ENCODE peak calls at places on chromosomes 12 and 14, in five cellular contexts. O is left lung; W is CD8-positive, alpha-beta T cell; P is upper lobe of right lung; E is psoas muscle. L is an unnamed sample.

GRCh38 chr12:42978718-42979117 is 389.2 kb upstream of the PRICKLE1 start:
- DNase-seq in P (no peak), W (no peak), O (no peak), E (no peak), L (peak; percentile 31)

GRCh38 chr12:18578191-18578590 is 159.6 kb downstream of the PLCZ1 start:
- DNase-seq in W (no peak), E (no peak), O (no peak), P (no peak), L (no peak)

GRCh38 chr12:115857923-115858322 is 419.6 kb downstream of the MED13L start:
- DNase-seq in O (no peak), E (no peak), W (no peak), P (no peak), L (no peak)

GRCh38 chr12:56581418-56582145 is 48.5 kb downstream of the BAZ2A start:
- DNase-seq in W (no peak), O (no peak), P (no peak), E (no peak), L (no peak)

GRCh38 chr14:70563869-70564268 is 29.1 kb upstream of the ADAM20 start:
- DNase-seq in P (no peak), E (peak; percentile 12), W (no peak), O (no peak), L (no peak)

GRCh38 chr12:94147991-94148840 is at the start of gene PLXNC1:
- DNase-seq in W (peak; percentile 82), E (peak; percentile 55), O (peak; percentile 96), P (peak; percentile 82), L (peak; percentile 24)

GRCh38 chr12:106135781-106136180 is 3.0 kb downstream of the NUAK1 start:
- DNase-seq in O (no peak), E (no peak), P (no peak), W (no peak), L (no peak)

GRCh38 chr12:130433834-130434233 is 96.1 kb downstream of the PIWIL1 start:
- DNase-seq in O (no peak), P (no peak), E (no peak), W (no peak), L (no peak)

GRCh38 chr12:95231190-95231589 is 13.6 kb downstream of the VEZT start:
- DNase-seq in E (no peak), P (no peak), W (no peak), O (no peak), L (no peak)

GRCh38 chr12:70180140-70180539 is 63.1 kb upstream of the CNOT2 start:
- DNase-seq in E (no peak), O (no peak), W (no peak), P (no peak), L (no peak)

GRCh38 chr12:85872497-85873091 is 1.5 kb upstream of the NTS start:
- DNase-seq in W (no peak), P (no peak), E (no peak), O (no peak), L (no peak)

GRCh38 chr14:58730793-58731464 is 93.2 kb downstream of the DACT1 start:
- DNase-seq in E (no peak), O (no peak), W (no peak), P (no peak), L (no peak)

GRCh38 chr12:1130164-1130563 is 139.1 kb downstream of the ERC1 start:
- DNase-seq in W (no peak), P (no peak), O (no peak), E (no peak), L (no peak)

GRCh38 chr12:90262261-90262660 is 553.6 kb upstream of the ATP2B1 start:
- DNase-seq in E (no peak), O (no peak), W (no peak), P (no peak), L (no peak)

GRCh38 chr12:52906049-52906645 is 1.3 kb upstream of the KRT8 start:
- DNase-seq in W (no peak), O (no peak), E (no peak), P (no peak), L (no peak)

GRCh38 chr12:67633708-67634107 is 14.8 kb upstream of the DYRK2 start:
- DNase-seq in E (no peak), O (no peak), P (peak; percentile 66), W (no peak), L (no peak)

GRCh38 chr12:93984005-93984404 is 164.4 kb upstream of the PLXNC1 start:
- DNase-seq in O (no peak), W (no peak), E (no peak), P (no peak), L (no peak)

GRCh38 chr12:46160081-46160980 is 108.5 kb downstream of the SLC38A1 start:
- DNase-seq in P (no peak), W (no peak), E (peak; percentile 18), O (no peak), L (peak; percentile 83)

GRCh38 chr12:64392221-64392620 is 1.7 kb upstream of the C12orf56 start:
- DNase-seq in W (no peak), O (no peak), P (no peak), E (no peak), L (peak; percentile 14)

GRCh38 chr12:131028587-131029338 is 75.1 kb downstream of the ADGRD1 start:
- DNase-seq in O (peak; percentile 79), P (peak; percentile 80), E (no peak), W (no peak), L (no peak)

GRCh38 chr12:49968431-49968830 is 4.3 kb upstream of the AQP6 start:
- DNase-seq in E (no peak), W (no peak), P (no peak), O (no peak), L (no peak)

GRCh38 chr14:104321151-104322130 is 183.1 kb downstream of the KIF26A start:
- DNase-seq in W (no peak), O (peak; percentile 72), E (no peak), P (no peak), L (peak; percentile 9)

GRCh38 chr12:69583203-69583602 is 2.1 kb upstream of the CCT2 start:
- DNase-seq in O (no peak), W (no peak), P (no peak), E (no peak), L (no peak)

GRCh38 chr14:57889245-57889644 is 23.4 kb upstream of the SLC35F4 start:
- DNase-seq in E (no peak), O (peak; percentile 75), P (peak; percentile 78), W (no peak), L (no peak)

GRCh38 chr12:49809369-49810158 is 18.6 kb downstream of the NCKAP5L start:
- DNase-seq in P (no peak), E (peak; percentile 47), O (no peak), W (no peak), L (no peak)

GRCh38 chr12:117114784-117115183 is 15.6 kb upstream of the TESC start:
- DNase-seq in W (no peak), P (peak; percentile 47), O (no peak), E (no peak), L (no peak)

GRCh38 chr12:92075425-92075891 is 70.2 kb downstream of the BTG1 start:
- DNase-seq in P (no peak), E (no peak), O (no peak), W (no peak), L (no peak)
- H3K4me1 ChIP-seq in P (peaks cover 45% of the 10 kb centered on the region), E (no peaks in the 10 kb centered on the region), O (peaks cover 49% of the 10 kb centered on the region), W (peaks cover 31% of the 10 kb centered on the region), L (peaks cover 3% of the 10 kb centered on the region)

GRCh38 chr12:121352053-121353018 is at the start of gene ANAPC5:
- DNase-seq in W (peak; percentile 91), E (peak; percentile 94), P (peak; percentile 95), O (peak; percentile 93), L (peak; percentile 96)
- TF ChIP-seq CTCF in W (no peak), E (no peak), P (peak; percentile 5), O (no peak), L (peak; percentile 16)

GRCh38 chr12:109714913-109715244 is 1.3 kb downstream of the FAM222A start:
- DNase-seq in P (no peak), O (no peak), E (no peak), W (no peak), L (no peak)
- H3K4me3 ChIP-seq in P (peak overlapping the region; percentile 65), O (peak overlapping the region; percentile 53), E (peak overlapping the region; percentile 76), W (peak overlapping the region; percentile 54), L (peak overlapping the region; percentile 99)

DNA sequence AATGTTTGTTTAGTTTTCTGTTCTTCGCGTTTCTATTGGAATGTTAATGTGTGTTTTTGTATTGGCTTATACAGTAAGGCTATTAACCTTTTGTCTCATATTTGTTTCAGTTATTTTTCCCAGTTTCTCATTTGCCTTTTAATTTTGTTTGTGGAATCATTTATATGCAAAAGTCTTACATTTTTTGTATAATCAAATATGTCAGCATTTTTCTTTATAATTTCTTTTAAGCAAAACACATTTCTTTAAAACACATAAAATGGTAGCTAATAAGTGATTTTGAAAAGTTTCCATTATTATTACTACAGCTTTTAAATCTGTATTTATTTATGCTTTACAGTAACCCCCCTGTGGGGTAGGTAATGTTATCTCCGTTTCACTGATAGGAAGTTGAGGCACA is 433.8 kb downstream of the RAD51B start:
- DNase-seq in P (no peak), O (no peak), E (no peak), W (no peak), L (no peak)
- H3K4me1 ChIP-seq in P (peaks cover 40% of the 10 kb centered on the region), O (peaks cover 33% of the 10 kb centered on the region), E (peaks cover 28% of the 10 kb centered on the region), W (peaks cover 27% of the 10 kb centered on the region), L (peaks cover 3% of the 10 kb centered on the region)

GRCh38 chr14:22865424-22866215 is 5.9 kb upstream of the LRP10 start:
- DNase-seq in O (no peak), E (no peak), P (no peak), W (no peak), L (no peak)
- TF ChIP-seq CTCF in O (no peak), E (no peak), P (peak; percentile 16), W (no peak), L (peak; percentile 36)

GRCh38 chr14:50023671-50024490 is 92.5 kb downstream of the VCPKMT start:
- DNase-seq in W (no peak), E (no peak), O (no peak), P (no peak), L (no peak)
- H3K4me3 ChIP-seq in W (no peak overlapping the region), E (no peak overlapping the region), O (no peak overlapping the region), P (no peak overlapping the region), L (no peak overlapping the region)

L was measured in BE2C.